ENCODE peak calls at places on chromosomes 11 and 22, in four cellular contexts. One of them, this sample, is unnamed.
A peak's percentile ranks its signal among the peaks of the same experiment; 100 is the strongest.

GRCh38 chr22:22130956-22131355 is 113.6 kb upstream of the VPREB1 start:
- DNase-seq in kidney glomerular epithelial cell: no peak
- DNase-seq in prostate gland: no peak
- DNase-seq in activated CD4-positive, alpha-beta T cell treated with anti-CD3 and anti-CD28 coated beads for 24 hours: no peak
- DNase-seq in this sample: no peak

GRCh38 chr11:117678651-117679407 is 118.2 kb downstream of the DSCAML1 start:
- DNase-seq in kidney glomerular epithelial cell: no peak
- DNase-seq in prostate gland: no peak
- DNase-seq in activated CD4-positive, alpha-beta T cell treated with anti-CD3 and anti-CD28 coated beads for 24 hours: no peak
- DNase-seq in this sample: no peak

GRCh38 chr22:36738416-36739020 is 35.0 kb upstream of the CACNG2 start:
- DNase-seq in kidney glomerular epithelial cell: no peak
- DNase-seq in prostate gland: no peak
- DNase-seq in activated CD4-positive, alpha-beta T cell treated with anti-CD3 and anti-CD28 coated beads for 24 hours: no peak
- DNase-seq in this sample: no peak

GRCh38 chr11:32796425-32796824 is 2.0 kb upstream of the CCDC73 start:
- DNase-seq in kidney glomerular epithelial cell: no peak
- DNase-seq in prostate gland: no peak
- DNase-seq in activated CD4-positive, alpha-beta T cell treated with anti-CD3 and anti-CD28 coated beads for 24 hours: no peak
- DNase-seq in this sample: no peak

GRCh38 chr11:19240420-19241259 is at the start of gene E2F8:
- DNase-seq in kidney glomerular epithelial cell: peak; percentile 93
- DNase-seq in prostate gland: peak; percentile 83
- DNase-seq in activated CD4-positive, alpha-beta T cell treated with anti-CD3 and anti-CD28 coated beads for 24 hours: peak; percentile 86
- DNase-seq in this sample: peak; percentile 85

GRCh38 chr22:46295277-46295971 is 1.2 kb upstream of the GTSE1 start:
- DNase-seq in kidney glomerular epithelial cell: no peak
- DNase-seq in prostate gland: no peak
- DNase-seq in activated CD4-positive, alpha-beta T cell treated with anti-CD3 and anti-CD28 coated beads for 24 hours: no peak
- DNase-seq in this sample: no peak

GRCh38 chr11:126231725-126232459 is 20.3 kb downstream of the FAM118B start:
- DNase-seq in kidney glomerular epithelial cell: no peak
- DNase-seq in prostate gland: peak; percentile 18
- DNase-seq in activated CD4-positive, alpha-beta T cell treated with anti-CD3 and anti-CD28 coated beads for 24 hours: no peak
- DNase-seq in this sample: no peak

GRCh38 chr11:73325036-73325981 is 17.2 kb downstream of the ARHGEF17 start:
- DNase-seq in kidney glomerular epithelial cell: no peak
- DNase-seq in prostate gland: no peak
- DNase-seq in activated CD4-positive, alpha-beta T cell treated with anti-CD3 and anti-CD28 coated beads for 24 hours: no peak
- DNase-seq in this sample: no peak

GRCh38 chr22:46596819-46597218 is 23.4 kb upstream of the GRAMD4 start:
- DNase-seq in kidney glomerular epithelial cell: no peak
- DNase-seq in prostate gland: peak; percentile 93
- DNase-seq in activated CD4-positive, alpha-beta T cell treated with anti-CD3 and anti-CD28 coated beads for 24 hours: no peak
- DNase-seq in this sample: peak; percentile 99

GRCh38 chr11:123474994-123475393 is 44.9 kb downstream of the GRAMD1B start:
- DNase-seq in kidney glomerular epithelial cell: no peak
- DNase-seq in prostate gland: no peak
- DNase-seq in activated CD4-positive, alpha-beta T cell treated with anti-CD3 and anti-CD28 coated beads for 24 hours: no peak
- DNase-seq in this sample: no peak

GRCh38 chr11:114250993-114251796 is 45.0 kb upstream of the NNMT start:
- DNase-seq in kidney glomerular epithelial cell: no peak
- DNase-seq in prostate gland: no peak
- DNase-seq in activated CD4-positive, alpha-beta T cell treated with anti-CD3 and anti-CD28 coated beads for 24 hours: no peak
- DNase-seq in this sample: no peak

GRCh38 chr22:44547371-44547770 is 49.3 kb upstream of the RTL6 start:
- DNase-seq in kidney glomerular epithelial cell: no peak
- DNase-seq in prostate gland: no peak
- DNase-seq in activated CD4-positive, alpha-beta T cell treated with anti-CD3 and anti-CD28 coated beads for 24 hours: no peak
- DNase-seq in this sample: no peak

GRCh38 chr11:15815246-15816209 is 540.8 kb downstream of the SOX6 start:
- DNase-seq in kidney glomerular epithelial cell: no peak
- DNase-seq in prostate gland: no peak
- DNase-seq in activated CD4-positive, alpha-beta T cell treated with anti-CD3 and anti-CD28 coated beads for 24 hours: no peak
- DNase-seq in this sample: no peak

GRCh38 chr22:21712751-21713427 is 22.7 kb downstream of the YPEL1 start:
- DNase-seq in kidney glomerular epithelial cell: peak; percentile 75
- DNase-seq in prostate gland: peak; percentile 63
- DNase-seq in activated CD4-positive, alpha-beta T cell treated with anti-CD3 and anti-CD28 coated beads for 24 hours: peak; percentile 33
- DNase-seq in this sample: peak; percentile 76

GRCh38 chr11:117366875-117367274 is 39.2 kb downstream of the CEP164 start:
- DNase-seq in kidney glomerular epithelial cell: no peak
- DNase-seq in prostate gland: no peak
- DNase-seq in activated CD4-positive, alpha-beta T cell treated with anti-CD3 and anti-CD28 coated beads for 24 hours: no peak
- DNase-seq in this sample: no peak

GRCh38 chr22:48053973-48054372 is 1291.5 kb downstream of the TBC1D22A start:
- DNase-seq in kidney glomerular epithelial cell: no peak
- DNase-seq in prostate gland: no peak
- DNase-seq in activated CD4-positive, alpha-beta T cell treated with anti-CD3 and anti-CD28 coated beads for 24 hours: no peak
- DNase-seq in this sample: no peak

GRCh38 chr22:28942801-28943500 is 59.6 kb downstream of the ZNRF3 start:
- DNase-seq in kidney glomerular epithelial cell: no peak
- DNase-seq in prostate gland: no peak
- DNase-seq in activated CD4-positive, alpha-beta T cell treated with anti-CD3 and anti-CD28 coated beads for 24 hours: no peak
- DNase-seq in this sample: no peak

GRCh38 chr11:110463153-110463552 is 33.4 kb downstream of the FDX1 start:
- DNase-seq in kidney glomerular epithelial cell: peak; percentile 32
- DNase-seq in prostate gland: no peak
- DNase-seq in activated CD4-positive, alpha-beta T cell treated with anti-CD3 and anti-CD28 coated beads for 24 hours: peak; percentile 4
- DNase-seq in this sample: peak; percentile 42

GRCh38 chr22:35971418-35972119 is 57.1 kb downstream of the RBFOX2 start:
- DNase-seq in kidney glomerular epithelial cell: no peak
- DNase-seq in prostate gland: no peak
- DNase-seq in activated CD4-positive, alpha-beta T cell treated with anti-CD3 and anti-CD28 coated beads for 24 hours: no peak
- DNase-seq in this sample: no peak

GRCh38 chr11:33040127-33040861 is 922 bp downstream of the TCP11L1 start:
- DNase-seq in kidney glomerular epithelial cell: no peak
- DNase-seq in prostate gland: no peak
- DNase-seq in activated CD4-positive, alpha-beta T cell treated with anti-CD3 and anti-CD28 coated beads for 24 hours: peak; percentile 30
- DNase-seq in this sample: no peak

GRCh38 chr11:88448131-88448530 is 110.6 kb upstream of the CTSC start:
- DNase-seq in kidney glomerular epithelial cell: no peak
- DNase-seq in prostate gland: no peak
- DNase-seq in activated CD4-positive, alpha-beta T cell treated with anti-CD3 and anti-CD28 coated beads for 24 hours: no peak
- DNase-seq in this sample: no peak

GRCh38 chr22:50207383-50208031 is 6.7 kb downstream of the SELENOO start:
- DNase-seq in kidney glomerular epithelial cell: no peak
- DNase-seq in prostate gland: no peak
- DNase-seq in activated CD4-positive, alpha-beta T cell treated with anti-CD3 and anti-CD28 coated beads for 24 hours: no peak
- DNase-seq in this sample: no peak

GRCh38 chr11:15800121-15800800 is 556.1 kb downstream of the SOX6 start:
- DNase-seq in kidney glomerular epithelial cell: peak; percentile 39
- DNase-seq in prostate gland: no peak
- DNase-seq in activated CD4-positive, alpha-beta T cell treated with anti-CD3 and anti-CD28 coated beads for 24 hours: no peak
- DNase-seq in this sample: peak; percentile 12

GRCh38 chr11:32081129-32081641 is 9.7 kb upstream of the RCN1 start:
- DNase-seq in kidney glomerular epithelial cell: no peak
- DNase-seq in prostate gland: no peak
- DNase-seq in activated CD4-positive, alpha-beta T cell treated with anti-CD3 and anti-CD28 coated beads for 24 hours: no peak
- DNase-seq in this sample: peak; percentile 8

GRCh38 chr11:1952806-1953482 is 5.8 kb downstream of the MRPL23 start:
- DNase-seq in kidney glomerular epithelial cell: no peak
- DNase-seq in prostate gland: no peak
- DNase-seq in activated CD4-positive, alpha-beta T cell treated with anti-CD3 and anti-CD28 coated beads for 24 hours: no peak
- DNase-seq in this sample: no peak

GRCh38 chr22:38218661-38219331 is 17.0 kb downstream of the MAFF start:
- DNase-seq in kidney glomerular epithelial cell: peak; percentile 88
- DNase-seq in prostate gland: peak; percentile 82
- DNase-seq in activated CD4-positive, alpha-beta T cell treated with anti-CD3 and anti-CD28 coated beads for 24 hours: peak; percentile 41
- DNase-seq in this sample: peak; percentile 70

GRCh38 chr11:5689551-5689983 is at the start of gene TRIM22:
- DNase-seq in kidney glomerular epithelial cell: peak; percentile 64
- DNase-seq in prostate gland: peak; percentile 38
- DNase-seq in activated CD4-positive, alpha-beta T cell treated with anti-CD3 and anti-CD28 coated beads for 24 hours: peak; percentile 21
- DNase-seq in this sample: peak; percentile 51

GRCh38 chr11:67250059-67251043 is 15.9 kb upstream of the GRK2 start:
- DNase-seq in kidney glomerular epithelial cell: no peak
- DNase-seq in prostate gland: no peak
- DNase-seq in activated CD4-positive, alpha-beta T cell treated with anti-CD3 and anti-CD28 coated beads for 24 hours: no peak
- DNase-seq in this sample: no peak

GRCh38 chr22:38868886-38869381 is 3.1 kb downstream of the CBX6 start:
- DNase-seq in kidney glomerular epithelial cell: peak; percentile 53
- DNase-seq in prostate gland: peak; percentile 74
- DNase-seq in activated CD4-positive, alpha-beta T cell treated with anti-CD3 and anti-CD28 coated beads for 24 hours: peak; percentile 86
- DNase-seq in this sample: peak; percentile 81

GRCh38 chr11:94731921-94732601 is 36.1 kb upstream of the AMOTL1 start:
- DNase-seq in kidney glomerular epithelial cell: peak; percentile 69
- DNase-seq in prostate gland: no peak
- DNase-seq in activated CD4-positive, alpha-beta T cell treated with anti-CD3 and anti-CD28 coated beads for 24 hours: no peak
- DNase-seq in this sample: no peak

GRCh38 chr11:123197711-123198110 is 2.7 kb upstream of the CLMP start:
- DNase-seq in kidney glomerular epithelial cell: no peak
- DNase-seq in prostate gland: no peak
- DNase-seq in activated CD4-positive, alpha-beta T cell treated with anti-CD3 and anti-CD28 coated beads for 24 hours: no peak
- DNase-seq in this sample: no peak

GRCh38 chr11:69364901-69365300 is 70.9 kb downstream of the MYEOV start:
- DNase-seq in kidney glomerular epithelial cell: no peak
- DNase-seq in prostate gland: no peak
- DNase-seq in activated CD4-positive, alpha-beta T cell treated with anti-CD3 and anti-CD28 coated beads for 24 hours: no peak
- DNase-seq in this sample: no peak

GRCh38 chr22:19625331-19626041 is 88.8 kb upstream of the SEPTIN5 start:
- DNase-seq in kidney glomerular epithelial cell: no peak
- DNase-seq in prostate gland: no peak
- DNase-seq in activated CD4-positive, alpha-beta T cell treated with anti-CD3 and anti-CD28 coated beads for 24 hours: no peak
- DNase-seq in this sample: no peak

This sample was measured in thyroid gland.